ENCODE peak calls at places on chromosomes 13 and 19, in eight cellular contexts. F is astrocyte of the cerebellum, Z is H9, C is thyroid gland, J is IMR-90, A is AG09309, U is ascending aorta, H is fibroblast of pulmonary artery. G is an unnamed sample.

GRCh38 chr19:8577247-8577646 is at the start of gene MYO1F:
- DNase-seq in A (no peak), C (peak; percentile 8), H (no peak), F (no peak), U (no peak), Z (no peak), J (no peak), G (no peak)

GRCh38 chr19:50925734-50926133 is 14.5 kb upstream of the KLK4 start:
- DNase-seq in Z (no peak), U (no peak), F (no peak), C (no peak), A (no peak), J (no peak), H (peak; percentile 38), G (no peak)

GRCh38 chr13:94595006-94595942 is 678 bp downstream of the TGDS start:
- DNase-seq in H (peak; percentile 17), C (peak; percentile 34), U (no peak), Z (peak; percentile 45), J (peak; percentile 30), A (no peak), F (no peak), G (no peak)

GRCh38 chr19:18006895-18007604 is 920 bp upstream of the ARRDC2 start:
- DNase-seq in U (peak; percentile 88), F (peak; percentile 53), A (no peak), H (peak; percentile 80), J (peak; percentile 62), Z (peak; percentile 87), C (peak; percentile 78), G (peak; percentile 88)

GRCh38 chr13:40102854-40103253 is 447.4 kb downstream of the COG6 start:
- DNase-seq in C (no peak), H (peak; percentile 90), A (peak; percentile 56), U (no peak), J (peak; percentile 65), F (no peak), Z (no peak), G (no peak)

GRCh38 chr13:71871180-71871754 is 4.3 kb upstream of the DACH1 start:
- DNase-seq in U (no peak), J (no peak), A (no peak), F (no peak), Z (no peak), H (no peak), C (no peak), G (no peak)

GRCh38 chr19:3275583-3276340 is 51.3 kb downstream of the CELF5 start:
- DNase-seq in A (no peak), C (peak; percentile 24), H (peak; percentile 78), Z (peak; percentile 96), F (no peak), J (peak; percentile 60), U (peak; percentile 70), G (peak; percentile 81)

GRCh38 chr13:39091586-39091985 is 53.3 kb downstream of the NHLRC3 start:
- DNase-seq in C (no peak), J (no peak), A (no peak), F (no peak), U (no peak), Z (no peak), H (no peak), G (no peak)

GRCh38 chr19:54473071-54473941 is at the start of gene CDC42EP5:
- DNase-seq in H (peak; percentile 90), J (peak; percentile 85), Z (peak; percentile 40), U (peak; percentile 89), C (no peak), F (no peak), A (peak; percentile 72), G (peak; percentile 87)

GRCh38 chr19:33193864-33194362 is at the start of gene LRP3:
- DNase-seq in H (peak; percentile 18), C (peak; percentile 74), F (no peak), A (no peak), U (no peak), Z (no peak), J (peak; percentile 11), G (peak; percentile 67)

GRCh38 chr19:7500811-7501450 is 12.1 kb upstream of the PEX11G start:
- DNase-seq in C (no peak), A (no peak), U (no peak), H (no peak), Z (peak; percentile 89), F (no peak), J (peak; percentile 46), G (peak; percentile 88)

GRCh38 chr13:41587490-41587889 is 130.1 kb downstream of the RGCC start:
- DNase-seq in A (no peak), J (no peak), Z (peak; percentile 60), F (no peak), U (no peak), C (no peak), H (no peak), G (no peak)

GRCh38 chr13:82879921-82880320 is 1002.4 kb downstream of the SLITRK1 start:
- DNase-seq in U (no peak), H (no peak), C (no peak), J (no peak), F (no peak), A (no peak), Z (no peak), G (no peak)

GRCh38 chr19:16722591-16722990 is 2.9 kb downstream of the NWD1 start:
- DNase-seq in U (no peak), H (no peak), A (no peak), C (no peak), Z (no peak), F (no peak), J (no peak), G (no peak)

GRCh38 chr13:74868044-74868443 is 613.9 kb downstream of the TBC1D4 start:
- DNase-seq in A (no peak), F (no peak), J (no peak), C (no peak), U (no peak), H (no peak), Z (no peak), G (no peak)

GRCh38 chr19:35268546-35269424 is at the start of gene USF2:
- DNase-seq in Z (peak; percentile 65), J (peak; percentile 61), U (peak; percentile 76), C (peak; percentile 81), F (no peak), A (no peak), H (peak; percentile 77), G (no peak)

GRCh38 chr19:35266904-35267817 is 1.6 kb upstream of the USF2 start:
- DNase-seq in A (no peak), C (peak; percentile 60), H (no peak), Z (peak; percentile 51), F (no peak), U (peak; percentile 72), J (peak; percentile 10), G (no peak)

GRCh38 chr19:35269425-35270117 is 809 bp downstream of the USF2 start:
- DNase-seq in C (peak; percentile 91), U (peak; percentile 87), J (peak; percentile 75), H (peak; percentile 85), A (peak; percentile 11), Z (peak; percentile 93), F (peak; percentile 71), G (peak; percentile 90)

GRCh38 chr19:35266149-35266903 is 2.4 kb upstream of the USF2 start:
- DNase-seq in F (no peak), A (no peak), H (no peak), Z (peak; percentile 37), U (peak; percentile 60), J (no peak), C (no peak), G (peak; percentile 37)

GRCh38 chr19:35267818-35268545 is 780 bp upstream of the USF2 start:
- DNase-seq in U (peak; percentile 84), A (no peak), H (peak; percentile 75), J (peak; percentile 67), Z (peak; percentile 61), C (peak; percentile 72), F (no peak), G (peak; percentile 85)
- TF ChIP-seq CTCF in U (no peak), A (no peak), H (no peak), J (no peak), Z (no peak), C (no peak), F (no peak), G (no peak)

DNA sequence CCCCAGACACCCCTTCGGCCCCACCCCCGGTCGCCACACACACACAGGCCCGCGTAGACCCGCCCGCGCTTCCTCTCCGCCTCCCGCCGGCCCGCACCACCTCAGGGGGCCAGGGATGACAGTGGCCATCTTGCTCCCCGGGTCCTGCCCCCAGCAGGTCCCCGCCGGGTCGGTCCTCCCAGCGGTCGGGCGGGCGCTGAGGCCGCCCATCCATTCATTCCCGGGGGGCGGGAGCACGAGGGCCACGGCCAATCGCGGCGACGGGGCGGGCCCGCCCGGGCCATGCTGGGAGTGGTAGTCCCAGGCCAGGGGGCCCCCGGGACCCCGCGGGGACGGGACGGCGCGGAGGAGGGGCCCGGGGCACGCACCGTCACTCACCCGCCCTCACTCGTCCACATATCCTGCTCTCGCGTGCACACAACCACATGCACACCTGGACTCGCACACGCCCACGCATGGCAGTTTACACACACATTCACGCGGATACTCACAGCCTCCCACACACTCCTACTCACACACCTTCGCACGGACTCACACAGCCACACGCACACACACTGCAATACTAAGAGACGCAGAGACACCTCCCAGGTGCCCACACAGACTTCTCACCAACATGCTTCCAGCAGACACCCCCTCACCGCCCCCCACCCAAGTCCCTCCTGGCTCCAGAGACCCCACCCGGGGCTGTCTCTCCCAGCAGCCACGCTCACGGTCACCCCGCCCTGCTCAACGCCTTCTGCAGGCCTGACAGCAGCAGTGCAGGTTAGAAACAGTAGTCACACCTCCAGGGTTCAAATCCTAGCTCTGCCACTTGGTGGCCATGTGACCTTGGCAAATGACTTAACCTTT is at the start of gene DPF1:
- DNase-seq in A (no peak), C (no peak), J (peak; percentile 56), H (peak; percentile 64), U (no peak), F (no peak), Z (peak; percentile 90), G (peak; percentile 86)
- TF ChIP-seq CTCF in A (no peak), C (no peak), J (peak; percentile 7), H (peak; percentile 12), U (no peak), F (no peak), Z (peak; percentile 57), G (peak; percentile 50)

DNA sequence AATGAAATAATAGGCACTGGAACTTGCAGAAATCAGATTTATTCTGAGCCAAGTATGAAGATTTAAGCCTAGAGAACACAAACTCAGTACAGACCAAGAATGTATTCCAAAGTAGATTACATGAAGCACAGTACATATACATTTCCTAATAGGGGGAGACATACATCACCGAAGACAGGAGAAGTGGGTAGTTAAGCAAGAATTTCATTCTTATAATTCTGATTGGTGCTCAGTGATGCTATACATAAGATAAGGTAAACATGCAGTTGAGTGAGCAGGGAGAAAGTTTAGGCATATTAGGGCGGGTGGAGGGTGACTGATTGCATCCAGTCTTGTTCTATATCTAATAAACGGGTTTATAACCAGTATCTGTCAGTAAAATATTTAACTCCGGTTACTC is 2218.7 kb downstream of the PCDH9 start:
- DNase-seq in H (no peak), A (no peak), Z (no peak), C (no peak), U (no peak), J (no peak), F (no peak), G (no peak)
- TF ChIP-seq CTCF in H (no peak), A (no peak), Z (no peak), C (no peak), U (no peak), J (no peak), F (no peak), G (no peak)

DNA sequence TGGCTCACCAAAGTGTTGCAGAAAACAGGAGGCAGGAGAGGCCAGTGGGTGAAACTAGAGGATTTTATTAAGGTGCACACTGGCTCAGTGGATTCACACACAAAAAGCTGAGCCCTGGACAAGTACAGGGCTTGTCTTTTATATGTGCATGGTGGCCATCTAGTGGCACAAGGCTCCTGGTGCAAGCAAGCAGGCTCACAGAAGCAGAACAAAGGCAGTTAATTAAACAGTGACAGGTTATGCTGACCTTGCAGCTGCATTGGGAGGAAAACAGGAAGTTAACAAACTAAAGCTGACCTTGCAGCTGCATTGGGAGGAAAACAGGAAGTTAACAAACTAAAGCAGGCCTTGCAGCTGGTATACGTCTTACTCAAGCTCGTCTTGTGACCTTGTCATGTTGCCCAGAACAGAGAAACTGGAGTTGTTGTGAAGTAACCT is 65.3 kb upstream of the ZNF681 start:
- DNase-seq in A (no peak), U (no peak), Z (peak; percentile 47), F (no peak), J (no peak), C (no peak), H (no peak), G (no peak)
- TF ChIP-seq CTCF in A (no peak), U (no peak), Z (peak; percentile 70), F (no peak), J (no peak), C (no peak), H (no peak), G (peak; percentile 51)